ENCODE peak calls at places on chromosomes 12 and 14, in eight cellular contexts. B, L, C, Y, W, O, G and F are unnamed samples.

GRCh38 chr14:77613207-77613606 is 3.2 kb downstream of the SPTLC2 start:
- DNase-seq in B (no peak), L (no peak), C (no peak), Y (no peak), W (no peak), O (no peak), G (peak; percentile 34), F (no peak)

GRCh38 chr12:120316798-120317257 is 10.8 kb downstream of the PLA2G1B start:
- DNase-seq in B (no peak), L (no peak), C (no peak), Y (no peak), W (peak; percentile 44), O (no peak), G (no peak), F (no peak)

GRCh38 chr12:11782914-11783420 is 133.5 kb downstream of the ETV6 start:
- DNase-seq in B (no peak), L (no peak), C (no peak), Y (no peak), W (no peak), O (no peak), G (no peak), F (no peak)

GRCh38 chr14:68042591-68043210 is 223.1 kb downstream of the RAD51B start:
- DNase-seq in B (no peak), L (peak; percentile 7), C (no peak), Y (no peak), W (no peak), O (no peak), G (no peak), F (no peak)

GRCh38 chr12:43655586-43655985 is 103.0 kb downstream of the PUS7L start:
- DNase-seq in B (no peak), L (peak; percentile 64), C (no peak), Y (peak; percentile 20), W (no peak), O (no peak), G (peak; percentile 39), F (no peak)

GRCh38 chr12:1505151-1505450 is 89.3 kb downstream of the FBXL14 start:
- DNase-seq in B (no peak), L (no peak), C (no peak), Y (no peak), W (no peak), O (no peak), G (no peak), F (no peak)

GRCh38 chr14:38310420-38310995 is 54.6 kb upstream of the CLEC14A start:
- DNase-seq in B (no peak), L (no peak), C (no peak), Y (no peak), W (no peak), O (no peak), G (no peak), F (no peak)

GRCh38 chr12:22538336-22538735 is 6.0 kb downstream of the C2CD5 start:
- DNase-seq in B (no peak), L (no peak), C (no peak), Y (no peak), W (no peak), O (no peak), G (no peak), F (no peak)

GRCh38 chr12:50402270-50403000 is 1.8 kb downstream of the LARP4 start:
- DNase-seq in B (no peak), L (no peak), C (no peak), Y (peak; percentile 27), W (peak; percentile 13), O (no peak), G (no peak), F (no peak)

GRCh38 chr12:32431025-32431424 is 31.7 kb downstream of the FGD4 start:
- DNase-seq in B (no peak), L (no peak), C (no peak), Y (no peak), W (no peak), O (no peak), G (no peak), F (no peak)

GRCh38 chr14:106844608-106845285 is 1318.4 kb downstream of the TMEM121 start:
- DNase-seq in B (peak; percentile 69), L (no peak), C (peak; percentile 75), Y (peak; percentile 37), W (peak; percentile 88), O (no peak), G (no peak), F (peak; percentile 70)

GRCh38 chr12:52074656-52075408 is 4.7 kb upstream of the SMIM41 start:
- DNase-seq in B (no peak), L (no peak), C (no peak), Y (no peak), W (no peak), O (no peak), G (no peak), F (no peak)

GRCh38 chr14:56219666-56220413 is 101.6 kb downstream of the PELI2 start:
- DNase-seq in B (no peak), L (no peak), C (no peak), Y (peak; percentile 45), W (no peak), O (no peak), G (peak; percentile 48), F (no peak)

GRCh38 chr12:52175411-52176350 is 16.1 kb downstream of the KRT80 start:
- DNase-seq in B (no peak), L (peak; percentile 33), C (no peak), Y (peak; percentile 65), W (no peak), O (no peak), G (peak; percentile 63), F (no peak)

GRCh38 chr12:3534511-3534910 is 43.5 kb downstream of the PRMT8 start:
- DNase-seq in B (no peak), L (no peak), C (no peak), Y (no peak), W (no peak), O (no peak), G (no peak), F (no peak)

GRCh38 chr12:1927051-1927680 is 8.7 kb upstream of the CACNA2D4 start:
- DNase-seq in B (no peak), L (no peak), C (no peak), Y (no peak), W (no peak), O (no peak), G (no peak), F (no peak)

GRCh38 chr12:104736307-104736706 is 221.8 kb downstream of the SLC41A2 start:
- DNase-seq in B (peak; percentile 34), L (peak; percentile 88), C (no peak), Y (peak; percentile 47), W (no peak), O (peak; percentile 85), G (peak; percentile 66), F (no peak)

GRCh38 chr14:20143911-20144310 is 5.3 kb downstream of the OR4N5 start:
- DNase-seq in B (no peak), L (no peak), C (no peak), Y (no peak), W (no peak), O (no peak), G (no peak), F (no peak)

GRCh38 chr12:15037091-15037723 is 64.4 kb downstream of the PDE6H start:
- DNase-seq in B (no peak), L (no peak), C (no peak), Y (no peak), W (no peak), O (no peak), G (no peak), F (no peak)

GRCh38 chr14:60188696-60189095 is 23.5 kb upstream of the DHRS7 start:
- DNase-seq in B (no peak), L (no peak), C (no peak), Y (no peak), W (no peak), O (no peak), G (no peak), F (no peak)

GRCh38 chr12:66959276-66959675 is 280.4 kb upstream of the GRIP1 start:
- DNase-seq in B (no peak), L (no peak), C (no peak), Y (no peak), W (no peak), O (no peak), G (no peak), F (no peak)

GRCh38 chr14:74570696-74571095 is 41.3 kb downstream of the LTBP2 start:
- DNase-seq in B (no peak), L (no peak), C (no peak), Y (no peak), W (no peak), O (no peak), G (no peak), F (no peak)

GRCh38 chr14:99663716-99664635 is 19.0 kb downstream of the HHIPL1 start:
- DNase-seq in B (no peak), L (no peak), C (no peak), Y (no peak), W (no peak), O (no peak), G (no peak), F (no peak)
- H3K4me3 ChIP-seq in B (no peak overlapping the region), L (no peak overlapping the region), C (no peak overlapping the region), Y (no peak overlapping the region), W (no peak overlapping the region), O (no peak overlapping the region), G (no peak overlapping the region), F (no peak overlapping the region)

GRCh38 chr12:91332305-91332704 is 149.7 kb upstream of the DCN start:
- DNase-seq in B (no peak), L (peak; percentile 30), C (no peak), Y (peak; percentile 49), W (no peak), O (no peak), G (peak; percentile 60), F (no peak)
- H3K4me3 ChIP-seq in B (no peak overlapping the region), L (no peak overlapping the region), C (no peak overlapping the region), Y (no peak overlapping the region), W (no peak overlapping the region), O (no peak overlapping the region), G (no peak overlapping the region), F (no peak overlapping the region)

DNA sequence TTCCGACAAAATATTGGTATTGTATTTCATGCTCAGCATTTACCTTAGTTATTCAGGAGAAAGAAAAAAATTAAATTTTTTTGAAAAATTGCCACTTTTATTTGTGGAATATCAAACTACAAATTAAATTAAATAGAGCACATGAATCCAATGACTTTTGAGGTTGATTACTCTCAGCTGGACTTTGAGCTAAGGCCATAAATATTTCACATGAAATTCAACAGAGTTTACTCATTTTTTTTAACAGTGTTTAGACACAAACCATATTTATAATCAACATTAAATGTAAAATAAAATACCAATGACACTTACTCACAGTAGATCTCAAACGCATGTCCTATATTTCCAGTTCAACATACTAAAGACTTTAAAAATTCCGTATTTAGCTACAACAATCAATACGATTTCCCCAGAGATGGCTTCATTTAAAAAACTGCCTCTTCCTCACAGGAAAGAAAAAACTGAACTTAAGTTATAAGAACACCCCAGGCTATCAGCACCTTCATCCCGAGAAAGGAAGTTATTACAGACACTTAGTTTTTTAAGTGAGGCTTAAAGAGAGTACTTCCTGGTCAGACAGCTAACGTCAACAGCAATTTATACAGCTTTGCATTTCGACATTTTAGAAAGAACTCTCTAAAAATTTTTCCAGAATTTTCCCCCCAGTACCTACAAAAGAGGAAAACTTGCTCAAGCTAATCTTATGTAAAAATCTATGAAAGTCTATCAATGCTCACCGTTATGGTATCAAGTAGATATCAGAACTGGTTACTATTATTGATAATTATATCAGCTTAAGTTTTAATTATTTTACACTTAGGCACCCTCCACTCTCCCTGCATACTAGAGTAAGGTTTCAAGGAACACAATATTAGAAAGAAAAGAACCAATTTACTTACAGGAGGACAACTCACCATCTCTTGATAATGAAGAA is 13.8 kb downstream of the TAOK3 start:
- DNase-seq in B (no peak), L (no peak), C (peak; percentile 50), Y (no peak), W (peak; percentile 71), O (no peak), G (no peak), F (peak; percentile 60)
- H3K4me3 ChIP-seq in B (peak overlapping the region; percentile 15), L (no peak overlapping the region), C (peak overlapping the region; percentile 98), Y (no peak overlapping the region), W (no peak overlapping the region), O (no peak overlapping the region), G (no peak overlapping the region), F (peak overlapping the region; percentile 67)

GRCh38 chr14:100654814-100655795 is 67.9 kb upstream of the BEGAIN start:
- DNase-seq in B (no peak), L (no peak), C (peak; percentile 47), Y (no peak), W (peak; percentile 43), O (no peak), G (no peak), F (no peak)
- H3K4me3 ChIP-seq in B (no peak overlapping the region), L (no peak overlapping the region), C (no peak overlapping the region), Y (no peak overlapping the region), W (no peak overlapping the region), O (no peak overlapping the region), G (no peak overlapping the region), F (no peak overlapping the region)